ENCODE peak calls at places on chromosomes 7 and 10, in five cellular contexts. U is naive thymus-derived CD8-positive, alpha-beta T cell; G is gastrocnemius medialis; Q is right cardiac atrium; N is left ventricle myocardium superior. I is an unnamed sample.

GRCh38 chr10:51895209-51895608 is 195.8 kb upstream of the CSTF2T start:
- ATAC-seq in U (no peak), G (peak), Q (peak), N (peak), I (peak)

GRCh38 chr10:128571745-128572144 is 445.5 kb upstream of the MKI67 start:
- ATAC-seq in G (no peak), Q (no peak), N (no peak), U (no peak), I (no peak)

GRCh38 chr7:101612885-101613490 is 16.1 kb downstream of the MYL10 start:
- ATAC-seq in G (no peak), U (no peak), N (no peak), Q (no peak), I (no peak)

GRCh38 chr10:33151344-33151864 is 183.1 kb downstream of the NRP1 start:
- ATAC-seq in U (no peak), N (no peak), G (no peak), Q (no peak), I (no peak)

GRCh38 chr10:109940553-109940952 is 17.2 kb upstream of the XPNPEP1 start:
- ATAC-seq in N (no peak), U (no peak), Q (no peak), G (no peak), I (no peak)

GRCh38 chr10:102432162-102432950 is at the start of gene CUEDC2:
- ATAC-seq in G (peak), U (peak), N (peak), Q (peak), I (peak)

GRCh38 chr10:97940534-97940933 is 89.9 kb downstream of the CRTAC1 start:
- ATAC-seq in N (no peak), U (no peak), Q (no peak), G (no peak), I (no peak)

GRCh38 chr10:23172846-23173548 is 19.1 kb upstream of the PTF1A start:
- ATAC-seq in N (peak), G (no peak), Q (no peak), U (no peak), I (no peak)

GRCh38 chr7:30176463-30177090 is 41.8 kb downstream of the MTURN start:
- ATAC-seq in U (no peak), G (no peak), N (no peak), Q (no peak), I (no peak)

GRCh38 chr7:116859323-116859722 is 3.1 kb upstream of the CAPZA2 start:
- ATAC-seq in N (no peak), U (no peak), Q (no peak), G (no peak), I (no peak)

GRCh38 chr7:68733219-68734143 is 864.8 kb upstream of the AUTS2 start:
- ATAC-seq in N (peak), U (no peak), G (no peak), Q (no peak), I (peak)

GRCh38 chr10:24465899-24466615 is 257.1 kb downstream of the KIAA1217 start:
- ATAC-seq in U (no peak), Q (peak), N (peak), G (peak), I (no peak)

GRCh38 chr7:100575206-100575631 is 1.5 kb upstream of the SAP25 start:
- ATAC-seq in G (no peak), U (no peak), N (no peak), Q (no peak), I (no peak)

GRCh38 chr7:29208410-29209250 is 14.1 kb downstream of the CHN2 start:
- ATAC-seq in N (peak), G (no peak), Q (no peak), U (no peak), I (no peak)

GRCh38 chr7:148987751-148988512 is 40.4 kb downstream of the PDIA4 start:
- ATAC-seq in N (peak), Q (peak), G (no peak), U (no peak), I (peak)

GRCh38 chr7:68224041-68224534 is 1227.5 kb downstream of the TYW1 start:
- ATAC-seq in G (no peak), Q (no peak), U (no peak), N (no peak), I (no peak)

GRCh38 chr10:122669842-122670241 is 29.8 kb downstream of the C10orf120 start:
- ATAC-seq in U (no peak), Q (no peak), G (no peak), N (no peak), I (no peak)

GRCh38 chr7:351256-351655 is 61.3 kb downstream of the FOXL3 start:
- ATAC-seq in G (no peak), Q (no peak), N (no peak), U (peak), I (no peak)

GRCh38 chr10:126011995-126012394 is 115.6 kb downstream of the FANK1 start:
- ATAC-seq in Q (no peak), N (no peak), G (no peak), U (no peak), I (no peak)

GRCh38 chr10:43585046-43585445 is 10.6 kb upstream of the ZNF239 start:
- ATAC-seq in G (no peak), U (no peak), N (no peak), Q (no peak), I (no peak)

GRCh38 chr7:64630496-64630895 is 35.4 kb upstream of the ZNF107 start:
- ATAC-seq in U (peak), G (no peak), N (no peak), Q (no peak), I (no peak)

I was measured in gastroesophageal sphincter.